ENCODE peak calls at places on chromosome 21, in six cellular contexts. F is activated CD4-positive, alpha-beta T cell treated with anti-CD3 and anti-CD28 coated beads, Interleukin-2, amount 50 U/mL, for 1 hour; U is posterior cingulate gyrus; J is HuH-7; K is NCI-H510A treated with DMSO at 0.1 percent for 48 hours; O is stromal cell of bone marrow. T is an unnamed sample.

GRCh38 chr21:33541105-33541711 is 709 bp downstream of the GART start:
- DNase-seq in F (no peak), K (no peak), O (no peak), U (no peak), J (no peak), T (no peak)

GRCh38 chr21:45319461-45320211 is 31.9 kb upstream of the POFUT2 start:
- DNase-seq in J (no peak), F (no peak), O (no peak), K (no peak), U (no peak), T (peak)

GRCh38 chr21:28875078-28875477 is 117.6 kb downstream of the LTN1 start:
- DNase-seq in J (no peak), K (no peak), O (no peak), U (no peak), F (no peak), T (no peak)

GRCh38 chr21:36506482-36506881 is 26.6 kb upstream of the CLDN14 start:
- DNase-seq in O (no peak), U (no peak), J (no peak), K (no peak), F (no peak), T (no peak)

GRCh38 chr21:46515109-46515508 is 56.4 kb downstream of the DIP2A start:
- DNase-seq in K (no peak), U (peak), O (no peak), J (no peak), F (no peak), T (no peak)

GRCh38 chr21:44368711-44369446 is 15.5 kb downstream of the TRPM2 start:
- DNase-seq in J (peak), O (no peak), K (no peak), F (no peak), U (no peak), T (no peak)

GRCh38 chr21:44639331-44639655 is 2.1 kb downstream of the KRTAP10-10 start:
- DNase-seq in U (no peak), K (no peak), F (no peak), O (no peak), J (no peak), T (no peak)

GRCh38 chr21:45990741-45991605 is 9.4 kb downstream of the COL6A1 start:
- DNase-seq in K (no peak), F (no peak), J (no peak), O (no peak), U (peak), T (no peak)

GRCh38 chr21:40902299-40902698 is 55.3 kb upstream of the DSCAM start:
- DNase-seq in U (peak), J (no peak), F (no peak), K (peak), O (no peak), T (no peak)

GRCh38 chr21:34938079-34938764 is 110.9 kb downstream of the RUNX1 start:
- DNase-seq in K (no peak), F (no peak), J (no peak), U (no peak), O (no peak), T (no peak)

GRCh38 chr21:46120301-46121285 is 22.7 kb downstream of the COL6A2 start:
- DNase-seq in J (no peak), F (no peak), K (no peak), U (no peak), O (no peak), T (no peak)

GRCh38 chr21:45889961-45890360 is 91.6 kb upstream of the COL6A1 start:
- DNase-seq in J (no peak), F (no peak), U (no peak), K (no peak), O (no peak), T (no peak)

GRCh38 chr21:32604484-32604883 is 7.7 kb downstream of the CFAP298 start:
- DNase-seq in K (peak), J (no peak), F (no peak), U (no peak), O (no peak), T (no peak)

GRCh38 chr21:36513430-36513829 is 33.5 kb upstream of the CLDN14 start:
- DNase-seq in U (no peak), F (no peak), J (no peak), O (no peak), K (no peak), T (no peak)

GRCh38 chr21:44534688-44535087 is 5.3 kb downstream of the KRTAP10-1 start:
- DNase-seq in K (no peak), F (no peak), O (no peak), J (no peak), U (no peak), T (no peak)

GRCh38 chr21:20311388-20311787 is 686.8 kb upstream of the NCAM2 start:
- DNase-seq in J (no peak), O (no peak), F (no peak), U (no peak), K (no peak), T (no peak)

GRCh38 chr21:44736291-44737004 is 25.1 kb upstream of the TSPEAR start:
- DNase-seq in J (no peak), O (no peak), U (no peak), K (no peak), F (no peak), T (no peak)

GRCh38 chr21:31564439-31564838 is 95.1 kb upstream of the SOD1 start:
- DNase-seq in K (no peak), U (no peak), F (no peak), O (no peak), J (no peak), T (peak)

GRCh38 chr21:33682992-33683627 is 40.8 kb downstream of the ITSN1 start:
- DNase-seq in U (no peak), J (no peak), K (no peak), O (peak), F (no peak), T (peak)

GRCh38 chr21:44708213-44708865 is 3.0 kb downstream of the TSPEAR start:
- DNase-seq in O (no peak), K (no peak), F (no peak), U (no peak), J (no peak), T (no peak)